ENCODE peak calls at places on chromosomes 6 and 20, in six cellular contexts. M is cardiac muscle cell; G is mesenchymal stem cell; Y is naive thymus-derived CD4-positive, alpha-beta T cell; I is lower lobe of right lung; Z is OCI-LY7. J is an unnamed sample.

GRCh38 chr6:3706547-3707467 is 44.7 kb downstream of the PXDC1 start:
- DNase-seq in M (no peak), G (peak; percentile 20), Y (no peak), I (no peak), Z (no peak), J (no peak)

GRCh38 chr20:41375846-41376245 is 9.2 kb upstream of the EMILIN3 start:
- DNase-seq in M (no peak), G (no peak), Y (no peak), I (no peak), Z (no peak), J (no peak)

GRCh38 chr20:50731055-50731929 is at the start of gene PARD6B:
- DNase-seq in M (peak; percentile 100), G (peak; percentile 94), Y (peak; percentile 100), I (peak; percentile 98), Z (peak; percentile 100), J (peak; percentile 100)

GRCh38 chr6:43077981-43078411 is 1.9 kb downstream of the PTK7 start:
- DNase-seq in M (no peak), G (peak; percentile 69), Y (no peak), I (no peak), Z (no peak), J (no peak)

GRCh38 chr6:117906905-117907599 is at the start of gene SLC35F1:
- DNase-seq in M (peak; percentile 81), G (peak; percentile 35), Y (peak; percentile 19), I (peak; percentile 50), Z (no peak), J (peak; percentile 1)

GRCh38 chr20:47544852-47545251 is 43.2 kb downstream of the NCOA3 start:
- DNase-seq in M (no peak), G (peak; percentile 33), Y (no peak), I (no peak), Z (no peak), J (no peak)

GRCh38 chr20:36754656-36755222 is 8.8 kb upstream of the NDRG3 start:
- DNase-seq in M (peak; percentile 82), G (peak; percentile 86), Y (peak; percentile 56), I (no peak), Z (peak; percentile 74), J (peak; percentile 56)

GRCh38 chr20:36548704-36549627 is 7.6 kb downstream of the MYL9 start:
- DNase-seq in M (no peak), G (no peak), Y (no peak), I (no peak), Z (no peak), J (no peak)

GRCh38 chr20:34997171-34997570 is 41.5 kb downstream of the MYH7B start:
- DNase-seq in M (no peak), G (no peak), Y (no peak), I (no peak), Z (no peak), J (peak; percentile 24)

GRCh38 chr6:157761331-157761921 is 61.6 kb upstream of the SNX9 start:
- DNase-seq in M (no peak), G (peak; percentile 84), Y (peak; percentile 46), I (no peak), Z (no peak), J (peak; percentile 36)

GRCh38 chr6:83514877-83515466 is 2.6 kb downstream of the PRSS35 start:
- DNase-seq in M (peak; percentile 64), G (peak; percentile 70), Y (peak; percentile 16), I (no peak), Z (peak; percentile 50), J (no peak)

GRCh38 chr20:59575653-59576052 is 28.7 kb upstream of the PHACTR3 start:
- DNase-seq in M (no peak), G (no peak), Y (no peak), I (no peak), Z (no peak), J (no peak)

GRCh38 chr6:118748311-118749062 is 97.1 kb upstream of the CEP85L start:
- DNase-seq in M (no peak), G (peak; percentile 11), Y (no peak), I (no peak), Z (no peak), J (no peak)

GRCh38 chr6:157779705-157780604 is 43.1 kb upstream of the SNX9 start:
- DNase-seq in M (no peak), G (peak; percentile 86), Y (no peak), I (no peak), Z (no peak), J (no peak)

GRCh38 chr6:118918326-118918725 is 16.6 kb downstream of the MCM9 start:
- DNase-seq in M (no peak), G (no peak), Y (no peak), I (no peak), Z (no peak), J (no peak)

GRCh38 chr6:143337201-143337949 is 113.1 kb downstream of the ADAT2 start:
- DNase-seq in M (peak; percentile 55), G (peak; percentile 12), Y (peak; percentile 27), I (peak; percentile 52), Z (peak; percentile 47), J (peak; percentile 14)

GRCh38 chr6:129188795-129189194 is 305.9 kb downstream of the LAMA2 start:
- DNase-seq in M (no peak), G (no peak), Y (no peak), I (no peak), Z (no peak), J (no peak)

GRCh38 chr6:149884215-149884614 is 13.7 kb downstream of the RAET1E start:
- DNase-seq in M (no peak), G (no peak), Y (no peak), I (peak; percentile 79), Z (no peak), J (no peak)

GRCh38 chr20:6838181-6838826 is 70.8 kb downstream of the BMP2 start:
- DNase-seq in M (no peak), G (no peak), Y (no peak), I (no peak), Z (no peak), J (no peak)

GRCh38 chr6:4320860-4321259 is 185.5 kb upstream of the ECI2 start:
- DNase-seq in M (no peak), G (peak; percentile 85), Y (no peak), I (no peak), Z (no peak), J (no peak)

GRCh38 chr6:41728073-41728936 is 7.1 kb downstream of the TFEB start:
- DNase-seq in M (no peak), G (no peak), Y (no peak), I (peak; percentile 49), Z (peak; percentile 47), J (peak; percentile 11)

GRCh38 chr6:167815296-167815980 is 11.3 kb upstream of the AFDN start:
- DNase-seq in M (no peak), G (no peak), Y (no peak), I (no peak), Z (no peak), J (no peak)

GRCh38 chr20:57270204-57270937 is 3.9 kb upstream of the BMP7 start:
- DNase-seq in M (no peak), G (no peak), Y (no peak), I (no peak), Z (no peak), J (no peak)

GRCh38 chr6:40315055-40315454 is 272.1 kb downstream of the LRFN2 start:
- DNase-seq in M (no peak), G (no peak), Y (no peak), I (no peak), Z (no peak), J (no peak)

GRCh38 chr6:166715065-166715464 is 88.0 kb upstream of the RPS6KA2 start:
- DNase-seq in M (no peak), G (no peak), Y (no peak), I (no peak), Z (no peak), J (no peak)

DNA sequence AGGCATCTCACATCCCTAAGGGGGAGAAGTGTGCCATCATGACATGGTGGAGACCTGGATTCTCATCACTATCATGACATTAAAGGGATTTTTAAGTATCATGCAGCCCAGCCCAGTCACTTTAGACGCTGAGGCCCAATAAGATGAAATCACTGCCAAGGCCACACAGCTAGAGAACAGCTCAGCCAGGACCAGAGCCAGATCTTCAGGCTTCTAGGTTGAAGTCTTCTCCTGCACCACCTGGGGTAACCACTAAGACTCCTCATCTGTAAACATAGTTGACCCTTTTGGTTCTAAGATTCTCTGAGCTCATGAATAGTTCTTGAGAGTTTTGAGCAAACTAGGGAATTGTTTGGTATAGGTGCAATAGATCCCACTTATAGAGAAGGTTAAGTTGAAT is 125.1 kb downstream of the TCP11 start:
- DNase-seq in M (no peak), G (peak; percentile 39), Y (no peak), I (no peak), Z (no peak), J (no peak)
- H3K27ac ChIP-seq in M (peak overlapping the region; percentile 79), G (peak overlapping the region; percentile 84), Y (no peak overlapping the region), I (peak overlapping the region; percentile 90), Z (no peak overlapping the region), J (no peak overlapping the region)

DNA sequence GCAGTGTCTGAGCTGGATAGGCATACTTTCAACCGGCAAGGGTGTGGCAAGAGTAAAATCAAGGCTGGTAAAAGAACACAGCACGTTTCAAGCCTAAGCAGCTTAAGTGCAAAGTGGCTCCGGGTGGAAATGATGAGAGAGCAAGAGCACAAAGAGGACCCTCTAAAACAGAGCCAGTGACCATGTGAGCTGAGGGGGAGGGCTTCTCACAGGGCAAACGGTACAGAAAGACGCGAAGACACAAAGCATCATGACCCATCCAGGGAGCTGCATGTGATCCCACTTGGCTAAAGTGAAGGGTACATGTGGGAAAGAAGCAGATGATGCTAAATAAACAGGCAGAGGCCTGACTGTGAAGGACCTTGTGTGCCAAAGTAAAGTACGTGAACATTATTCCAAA is 25.7 kb downstream of the FKBP5 start:
- DNase-seq in M (peak; percentile 11), G (peak; percentile 61), Y (no peak), I (no peak), Z (no peak), J (no peak)
- H3K4me3 ChIP-seq in M (no peak overlapping the region), G (no peak overlapping the region), Y (no peak overlapping the region), I (no peak overlapping the region), Z (peak overlapping the region; percentile 48), J (peak overlapping the region; percentile 65)

GRCh38 chr20:16107172-16107870 is 465.9 kb downstream of the KIF16B start:
- DNase-seq in M (peak; percentile 44), G (no peak), Y (no peak), I (no peak), Z (no peak), J (no peak)
- H3K9me3 ChIP-seq in M (no peaks in the 10 kb centered on the region), G (no peaks in the 10 kb centered on the region), Y (no peaks in the 10 kb centered on the region), I (no peaks in the 10 kb centered on the region), Z (peaks cover 6% of the 10 kb centered on the region), J (no peaks in the 10 kb centered on the region)

GRCh38 chr6:154487367-154488275 is 22.9 kb downstream of the CNKSR3 start:
- DNase-seq in M (no peak), G (no peak), Y (no peak), I (no peak), Z (no peak), J (no peak)
- H3K27ac ChIP-seq in M (no peak overlapping the region), G (peak overlapping the region; percentile 24), Y (no peak overlapping the region), I (no peak overlapping the region), Z (no peak overlapping the region), J (no peak overlapping the region)

GRCh38 chr20:2654831-2655230 is 2.4 kb downstream of the NOP56 start:
- DNase-seq in M (no peak), G (no peak), Y (no peak), I (no peak), Z (no peak), J (no peak)
- H3K4me3 ChIP-seq in M (no peak overlapping the region), G (no peak overlapping the region), Y (no peak overlapping the region), I (no peak overlapping the region), Z (peak overlapping the region; percentile 93), J (no peak overlapping the region)

DNA sequence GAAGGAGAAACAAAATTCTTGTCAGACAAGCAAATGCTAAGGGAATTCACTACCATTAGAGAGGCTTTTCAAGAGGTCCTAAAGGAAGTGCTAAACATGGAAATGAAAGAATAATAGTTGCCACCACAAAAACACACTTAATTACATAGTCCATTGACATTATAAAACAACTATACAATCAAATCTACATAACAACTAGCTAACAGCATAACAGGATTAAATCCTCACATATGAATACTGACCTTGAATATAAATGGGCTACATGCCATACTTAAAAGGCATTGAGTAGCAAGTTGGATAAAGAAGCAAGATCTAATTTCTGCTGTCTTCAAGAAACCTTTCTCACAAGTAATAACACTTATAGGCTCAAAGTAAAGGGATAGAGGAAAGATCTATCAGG is 811.5 kb upstream of the CITED2 start:
- DNase-seq in M (no peak), G (no peak), Y (no peak), I (no peak), Z (no peak), J (no peak)
- H3K9me3 ChIP-seq in M (no peaks in the 10 kb centered on the region), G (peaks cover 18% of the 10 kb centered on the region), Y (no peaks in the 10 kb centered on the region), I (peaks cover 12% of the 10 kb centered on the region), Z (no peaks in the 10 kb centered on the region), J (no peaks in the 10 kb centered on the region)